ENCODE peak calls at places on chromosome 3, in seven cellular contexts. One of them, this sample, is unnamed.

GRCh38 chr3:120066634-120067033 is 27.6 kb downstream of the GSK3B start:
- DNase-seq in Right ventricle myocardium inferior: no peak
- DNase-seq in colonic mucosa: no peak
- DNase-seq in psoas muscle: no peak
- DNase-seq in posterior cingulate gyrus: no peak
- DNase-seq in small intestine: no peak
- DNase-seq in Right ventricle myocardium superior: no peak
- DNase-seq in this sample: no peak

GRCh38 chr3:125143982-125144652 is 68.4 kb downstream of the SLC12A8 start:
- DNase-seq in Right ventricle myocardium superior: peak
- DNase-seq in colonic mucosa: no peak
- DNase-seq in psoas muscle: no peak
- DNase-seq in Right ventricle myocardium inferior: no peak
- DNase-seq in small intestine: no peak
- DNase-seq in posterior cingulate gyrus: no peak
- DNase-seq in this sample: no peak

GRCh38 chr3:149004622-149005021 is 13.3 kb downstream of the GYG1 start:
- DNase-seq in Right ventricle myocardium superior: no peak
- DNase-seq in posterior cingulate gyrus: peak
- DNase-seq in small intestine: no peak
- DNase-seq in colonic mucosa: no peak
- DNase-seq in Right ventricle myocardium inferior: no peak
- DNase-seq in psoas muscle: peak
- DNase-seq in this sample: no peak

GRCh38 chr3:184551103-184551502 is 10.5 kb upstream of the EPHB3 start:
- DNase-seq in Right ventricle myocardium superior: no peak
- DNase-seq in posterior cingulate gyrus: no peak
- DNase-seq in small intestine: no peak
- DNase-seq in colonic mucosa: no peak
- DNase-seq in psoas muscle: no peak
- DNase-seq in Right ventricle myocardium inferior: no peak
- DNase-seq in this sample: no peak

GRCh38 chr3:23341147-23341838 is 138.2 kb downstream of the UBE2E2 start:
- DNase-seq in Right ventricle myocardium inferior: no peak
- DNase-seq in Right ventricle myocardium superior: no peak
- DNase-seq in psoas muscle: no peak
- DNase-seq in colonic mucosa: no peak
- DNase-seq in posterior cingulate gyrus: no peak
- DNase-seq in small intestine: no peak
- DNase-seq in this sample: no peak

GRCh38 chr3:25957026-25957425 is 167.1 kb downstream of the OXSM start:
- DNase-seq in small intestine: no peak
- DNase-seq in Right ventricle myocardium superior: no peak
- DNase-seq in posterior cingulate gyrus: no peak
- DNase-seq in psoas muscle: no peak
- DNase-seq in Right ventricle myocardium inferior: no peak
- DNase-seq in colonic mucosa: no peak
- DNase-seq in this sample: no peak

GRCh38 chr3:61669676-61670299 is 108.4 kb downstream of the PTPRG start:
- DNase-seq in Right ventricle myocardium superior: no peak
- DNase-seq in posterior cingulate gyrus: no peak
- DNase-seq in psoas muscle: no peak
- DNase-seq in colonic mucosa: no peak
- DNase-seq in small intestine: peak
- DNase-seq in Right ventricle myocardium inferior: peak
- DNase-seq in this sample: no peak

GRCh38 chr3:135471911-135472310 is 493.6 kb upstream of the PPP2R3A start:
- DNase-seq in posterior cingulate gyrus: no peak
- DNase-seq in Right ventricle myocardium superior: no peak
- DNase-seq in psoas muscle: no peak
- DNase-seq in colonic mucosa: no peak
- DNase-seq in Right ventricle myocardium inferior: no peak
- DNase-seq in small intestine: no peak
- DNase-seq in this sample: no peak

GRCh38 chr3:57066471-57066870 is 6.0 kb downstream of the SPATA12 start:
- DNase-seq in Right ventricle myocardium superior: no peak
- DNase-seq in Right ventricle myocardium inferior: no peak
- DNase-seq in psoas muscle: no peak
- DNase-seq in colonic mucosa: no peak
- DNase-seq in posterior cingulate gyrus: no peak
- DNase-seq in small intestine: no peak
- DNase-seq in this sample: no peak

GRCh38 chr3:124149081-124149480 is 157.2 kb upstream of the ROPN1 start:
- DNase-seq in posterior cingulate gyrus: no peak
- DNase-seq in colonic mucosa: no peak
- DNase-seq in small intestine: no peak
- DNase-seq in Right ventricle myocardium superior: no peak
- DNase-seq in psoas muscle: no peak
- DNase-seq in Right ventricle myocardium inferior: no peak
- DNase-seq in this sample: no peak

GRCh38 chr3:37997791-37998370 is 7.3 kb downstream of the VILL start:
- DNase-seq in colonic mucosa: peak
- DNase-seq in small intestine: no peak
- DNase-seq in Right ventricle myocardium superior: peak
- DNase-seq in Right ventricle myocardium inferior: no peak
- DNase-seq in psoas muscle: no peak
- DNase-seq in posterior cingulate gyrus: no peak
- DNase-seq in this sample: peak